ENCODE peak calls at places on chromosome 21, in six cellular contexts. M, F, U, A, T and N are unnamed samples.

GRCh38 chr21:15967661-15968060 is 237.9 kb downstream of the USP25 start:
- DNase-seq in F (no peak), U (no peak), M (no peak), A (peak), T (no peak), N (no peak)

GRCh38 chr21:31573217-31573616 is 86.3 kb upstream of the SOD1 start:
- DNase-seq in U (no peak), M (no peak), A (no peak), F (no peak), T (no peak), N (no peak)

GRCh38 chr21:25639167-25639921 is at the start of gene JAM2:
- DNase-seq in F (peak), M (peak), A (no peak), U (no peak), T (no peak), N (peak)

GRCh38 chr21:31181089-31181757 is 142.9 kb upstream of the KRTAP19-8 start:
- DNase-seq in U (no peak), T (no peak), A (no peak), M (peak), F (no peak), N (no peak)

GRCh38 chr21:35475768-35476167 is 426.7 kb upstream of the RUNX1 start:
- DNase-seq in F (no peak), T (no peak), A (no peak), M (no peak), U (peak), N (no peak)

GRCh38 chr21:38921511-38922215 is 115.9 kb downstream of the ETS2 start:
- DNase-seq in T (no peak), F (no peak), A (peak), M (no peak), U (no peak), N (no peak)

GRCh38 chr21:26169611-26170470 is 729 bp downstream of the APP start:
- DNase-seq in F (peak), T (no peak), U (no peak), M (peak), A (no peak), N (peak)

GRCh38 chr21:31732538-31732864 is 583 bp upstream of the SCAF4 start:
- DNase-seq in F (no peak), M (no peak), U (no peak), A (no peak), T (no peak), N (no peak)

GRCh38 chr21:31279214-31279613 is 64.8 kb downstream of the TIAM1 start:
- DNase-seq in M (no peak), T (no peak), U (no peak), A (no peak), F (no peak), N (no peak)

GRCh38 chr21:31686272-31686913 is 26.9 kb downstream of the SOD1 start:
- DNase-seq in A (no peak), M (no peak), F (no peak), U (no peak), T (no peak), N (no peak)

GRCh38 chr21:41168391-41169257 is 664 bp downstream of the BACE2 start:
- DNase-seq in A (no peak), U (no peak), T (no peak), M (no peak), F (peak), N (peak)

GRCh38 chr21:29334717-29335428 is 36.2 kb downstream of the BACH1 start:
- DNase-seq in U (no peak), A (no peak), M (no peak), T (no peak), F (no peak), N (no peak)

GRCh38 chr21:41346758-41347157 is 15.1 kb upstream of the MX2 start:
- DNase-seq in T (no peak), M (no peak), A (no peak), F (no peak), U (no peak), N (no peak)

GRCh38 chr21:37563641-37564340 is 197.2 kb downstream of the DYRK1A start:
- DNase-seq in M (peak), U (peak), A (no peak), T (peak), F (peak), N (peak)
- TF ChIP-seq CTCF in M (peak), U (peak), A (peak), T (no peak), F (no peak), N (no peak)

DNA sequence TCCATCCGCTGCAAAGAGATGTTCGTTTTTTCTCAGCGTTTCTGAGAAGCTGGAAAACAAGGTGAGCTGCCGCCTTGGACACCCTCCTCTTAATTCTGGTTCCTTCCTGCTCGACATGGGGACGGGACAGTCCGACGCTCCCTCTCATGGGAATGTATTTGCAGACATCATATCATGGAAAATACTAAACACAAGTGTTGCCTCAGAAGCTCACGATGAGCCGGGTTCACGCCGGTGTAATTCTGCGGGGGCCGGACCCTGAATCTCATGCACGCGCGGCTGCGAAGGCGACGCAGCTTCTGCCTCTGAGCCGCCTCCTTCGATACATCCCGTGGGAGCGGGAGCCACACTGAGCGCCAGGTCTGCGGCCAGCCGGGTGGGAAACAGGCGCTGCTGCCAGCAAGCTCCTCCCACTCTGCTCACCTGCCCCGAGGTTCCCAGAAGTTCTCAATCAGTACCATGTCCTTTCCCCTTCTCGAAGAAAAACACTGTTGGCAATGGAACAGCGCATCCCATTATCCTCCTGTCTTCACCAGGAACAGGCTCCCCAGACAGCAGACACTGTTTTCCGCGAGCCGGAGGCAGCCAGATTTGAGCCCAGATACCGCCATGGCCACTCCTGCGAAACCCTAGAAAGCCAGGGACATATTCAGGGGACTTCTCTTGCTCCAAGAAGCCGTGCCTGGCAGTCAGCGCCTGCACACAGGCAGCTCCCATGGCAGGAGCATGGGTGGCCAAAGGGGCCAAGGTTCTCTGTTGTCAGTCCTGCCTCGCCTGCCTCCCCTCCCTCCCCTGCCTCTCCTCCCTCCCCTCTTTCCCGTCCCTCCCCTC is 98.0 kb downstream of the WDR4 start:
- DNase-seq in F (no peak), T (no peak), M (no peak), U (no peak), A (no peak), N (peak)
- TF ChIP-seq CTCF in F (peak), T (no peak), M (no peak), U (no peak), A (no peak), N (no peak)

DNA sequence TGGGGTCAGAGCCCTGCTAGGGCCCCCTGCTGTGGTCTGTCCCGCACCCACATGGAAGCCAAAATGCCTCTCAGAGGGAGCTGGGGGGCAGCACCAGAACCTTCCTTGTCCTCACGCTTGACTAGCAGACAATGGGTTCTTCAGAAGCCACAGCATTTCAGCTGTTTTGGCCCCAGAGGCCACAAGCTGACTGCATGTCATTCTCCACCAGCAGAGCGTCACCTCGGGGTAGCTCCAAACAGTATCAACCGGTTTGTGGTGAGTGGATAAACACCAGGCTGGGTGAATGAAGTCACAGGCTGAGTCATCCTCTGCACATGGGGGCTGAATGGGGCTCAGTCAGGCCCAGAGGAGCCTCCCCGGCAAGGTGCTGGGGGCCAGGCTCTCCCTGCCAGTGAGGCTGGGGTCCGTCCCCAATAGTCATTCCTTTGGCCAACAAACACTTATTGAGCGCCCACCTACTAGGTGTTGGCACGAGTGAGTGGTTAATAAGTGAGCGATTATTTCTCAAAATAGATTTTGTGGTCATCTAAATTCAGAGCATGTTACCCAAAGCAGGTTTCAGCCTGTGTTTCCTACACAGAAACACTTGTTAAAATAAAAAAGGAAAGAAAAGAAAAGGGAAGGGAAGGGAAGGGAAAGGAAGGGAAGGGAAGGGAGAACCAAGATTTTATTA is 9.1 kb downstream of the OLIG1 start:
- DNase-seq in T (no peak), U (peak), A (peak), F (no peak), M (peak), N (no peak)
- TF ChIP-seq CTCF in T (no peak), U (no peak), A (peak), F (peak), M (no peak), N (no peak)

DNA sequence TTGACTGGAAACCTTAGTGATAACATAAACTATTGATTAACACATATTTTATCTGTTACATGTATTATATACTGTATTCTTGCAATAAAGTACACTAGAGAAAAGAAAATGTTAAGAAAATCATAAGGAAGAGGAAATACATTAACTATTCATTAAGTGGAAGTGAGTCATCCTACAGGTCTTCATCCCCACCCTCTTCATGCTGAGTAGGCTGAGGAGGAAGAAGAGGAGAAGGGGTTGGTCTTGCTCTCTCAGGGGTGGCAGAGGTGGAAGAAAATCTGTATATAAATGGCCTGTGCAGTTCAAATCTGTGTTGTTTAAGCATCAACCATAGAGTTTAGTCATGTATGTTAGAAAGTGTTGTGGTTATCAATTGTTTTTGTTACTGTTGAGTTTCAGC is 66.1 kb upstream of the CHODL start:
- DNase-seq in M (no peak), A (no peak), F (no peak), U (no peak), T (no peak), N (no peak)
- TF ChIP-seq CTCF in M (no peak), A (no peak), F (no peak), U (no peak), T (no peak), N (no peak)

DNA sequence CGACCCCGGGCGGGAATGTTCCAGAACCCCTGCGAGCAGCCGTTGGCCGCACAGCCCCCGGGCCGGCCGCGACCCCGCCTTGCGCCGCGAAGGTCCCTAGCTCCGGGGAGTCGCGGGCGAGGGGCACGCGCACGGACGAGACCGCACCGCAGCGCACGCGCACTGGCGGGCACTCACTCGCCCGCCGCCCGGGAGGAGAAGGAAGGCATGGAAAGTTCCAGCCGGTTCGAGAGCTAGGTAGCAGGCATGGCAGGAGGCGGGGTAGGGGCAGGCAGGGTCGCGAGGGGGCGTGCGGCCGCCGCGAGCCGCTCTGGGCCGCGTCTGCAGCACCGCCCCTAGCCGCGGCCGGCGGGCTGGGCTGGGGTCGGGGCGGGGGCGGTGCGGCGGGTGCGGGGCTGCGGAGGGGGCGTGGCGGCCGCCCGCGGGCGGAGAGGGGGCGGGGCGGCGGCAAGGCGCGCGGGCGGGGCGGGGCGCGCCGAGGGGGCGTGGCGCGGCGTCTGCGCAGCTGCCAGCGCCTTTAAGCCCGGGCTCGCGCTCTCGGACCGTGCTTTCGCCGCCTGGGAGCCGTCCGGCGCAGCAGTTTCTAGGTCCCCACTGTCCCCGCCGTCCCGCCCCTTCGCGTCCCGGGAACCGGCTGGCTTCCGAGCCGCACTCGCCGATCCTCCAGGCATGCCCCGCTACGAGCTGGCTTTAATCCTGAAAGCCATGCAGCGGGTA is at the start of the genes MRPS6 and SLC5A3:
- DNase-seq in T (peak), A (no peak), F (peak), M (peak), U (no peak), N (peak)
- TF ChIP-seq CTCF in T (no peak), A (no peak), F (peak), M (no peak), U (no peak), N (no peak)

GRCh38 chr21:22145555-22145954 is 1147.3 kb downstream of the NCAM2 start:
- DNase-seq in T (no peak), A (no peak), M (no peak), U (no peak), F (no peak), N (no peak)
- TF ChIP-seq CTCF in T (no peak), A (no peak), M (no peak), U (no peak), F (no peak), N (no peak)

GRCh38 chr21:42676799-42677198 is 23.4 kb downstream of the PDE9A start:
- DNase-seq in F (no peak), T (no peak), M (no peak), U (no peak), A (no peak), N (no peak)
- TF ChIP-seq CTCF in F (no peak), T (no peak), M (no peak), U (no peak), A (no peak), N (no peak)

DNA sequence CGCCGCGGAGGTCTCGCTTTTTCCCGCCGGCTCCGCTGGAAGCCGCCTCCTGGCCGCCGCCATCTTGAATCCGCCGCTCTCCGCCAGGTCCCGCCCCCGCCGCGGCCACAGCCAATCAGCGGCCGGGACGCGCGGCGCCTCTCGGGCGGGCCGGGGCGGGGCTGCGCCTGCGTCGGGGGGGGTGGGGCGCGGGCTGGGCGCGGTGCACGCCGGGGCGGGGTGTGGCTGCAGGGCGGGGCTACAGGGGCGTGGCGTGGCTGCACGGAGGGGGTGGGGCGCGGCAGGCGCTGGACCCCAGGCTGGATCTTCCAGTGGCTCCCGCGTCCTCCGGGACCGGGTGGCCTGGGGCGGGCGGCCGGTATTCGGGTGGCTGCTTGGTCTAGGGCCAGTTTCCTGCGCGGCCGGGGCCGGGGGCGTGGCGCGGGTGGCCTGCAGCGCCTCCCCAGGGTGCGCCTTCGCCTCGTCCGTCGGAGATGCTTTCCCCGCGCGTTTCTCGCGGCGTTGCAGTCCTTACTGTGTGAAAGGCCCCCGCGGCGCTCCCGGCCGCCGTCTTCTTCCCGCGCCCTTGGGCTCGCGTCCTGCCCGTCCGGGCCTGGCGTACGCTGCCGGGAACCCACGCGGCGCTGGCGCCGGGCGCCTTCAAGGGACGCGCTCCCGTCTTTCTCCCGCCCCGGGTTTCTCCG is 575 bp downstream of the PCNT start:
- DNase-seq in U (no peak), M (peak), F (peak), T (peak), A (no peak), N (peak)
- TF ChIP-seq CTCF in U (peak), M (no peak), F (no peak), T (no peak), A (no peak), N (no peak)

DNA sequence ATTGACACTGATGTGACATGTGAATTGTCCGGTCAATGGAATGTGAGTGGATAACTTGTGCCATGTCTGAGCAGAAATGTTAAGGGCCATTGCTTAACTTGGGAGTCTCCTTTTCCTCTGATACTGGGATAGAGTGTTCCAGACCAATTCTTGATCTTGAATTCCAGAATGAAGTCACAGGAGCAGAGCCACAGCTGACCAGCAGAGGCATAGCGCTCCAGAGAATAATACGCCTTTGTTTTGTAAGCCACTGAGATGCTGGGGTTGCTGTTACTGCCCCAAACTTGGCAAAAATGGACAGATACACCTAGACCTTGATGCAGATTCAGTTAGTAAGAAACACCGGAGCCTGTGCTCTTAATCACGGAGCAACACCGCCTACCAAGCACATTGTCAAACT is 6.3 kb downstream of the KCNJ6 start:
- DNase-seq in F (no peak), M (no peak), T (no peak), U (no peak), A (no peak), N (no peak)
- TF ChIP-seq CTCF in F (peak), M (no peak), T (no peak), U (no peak), A (peak), N (peak)

GRCh38 chr21:21232320-21232719 is 234.1 kb downstream of the NCAM2 start:
- DNase-seq in M (no peak), A (no peak), F (no peak), U (peak), T (no peak), N (peak)
- TF ChIP-seq CTCF in M (no peak), A (peak), F (peak), U (peak), T (no peak), N (peak)